ENCODE peak calls at places on chromosomes 6 and 20, in six cellular contexts. One of them, this sample, is unnamed.

GRCh38 chr6:73290435-73290834 is 27.4 kb upstream of the KHDC1 start:
- DNase-seq in pancreas: no peak
- DNase-seq in cardiac muscle cell: no peak
- DNase-seq in activated CD4-positive, alpha-beta T cell treated with anti-CD3 and anti-CD28 coated beads, Interleukin-2, amount 50 U/mL, for 1 hour: no peak
- DNase-seq in ecto neural progenitor cell: no peak
- DNase-seq in spleen: no peak
- DNase-seq in this sample: no peak

GRCh38 chr6:44064089-44064947 is 62.9 kb downstream of the MRPL14 start:
- DNase-seq in ecto neural progenitor cell: no peak
- DNase-seq in pancreas: peak
- DNase-seq in cardiac muscle cell: no peak
- DNase-seq in spleen: no peak
- DNase-seq in activated CD4-positive, alpha-beta T cell treated with anti-CD3 and anti-CD28 coated beads, Interleukin-2, amount 50 U/mL, for 1 hour: no peak
- DNase-seq in this sample: peak

GRCh38 chr6:52518279-52518944 is 58.4 kb downstream of the TRAM2 start:
- DNase-seq in ecto neural progenitor cell: no peak
- DNase-seq in pancreas: no peak
- DNase-seq in cardiac muscle cell: no peak
- DNase-seq in spleen: no peak
- DNase-seq in activated CD4-positive, alpha-beta T cell treated with anti-CD3 and anti-CD28 coated beads, Interleukin-2, amount 50 U/mL, for 1 hour: no peak
- DNase-seq in this sample: no peak

GRCh38 chr20:49544535-49544934 is 23.4 kb downstream of the PTGIS start:
- DNase-seq in activated CD4-positive, alpha-beta T cell treated with anti-CD3 and anti-CD28 coated beads, Interleukin-2, amount 50 U/mL, for 1 hour: no peak
- DNase-seq in spleen: no peak
- DNase-seq in ecto neural progenitor cell: no peak
- DNase-seq in cardiac muscle cell: no peak
- DNase-seq in pancreas: no peak
- DNase-seq in this sample: no peak

GRCh38 chr6:159008656-159009288 is 8.8 kb upstream of the RSPH3 start:
- DNase-seq in ecto neural progenitor cell: no peak
- DNase-seq in spleen: no peak
- DNase-seq in pancreas: no peak
- DNase-seq in cardiac muscle cell: peak
- DNase-seq in activated CD4-positive, alpha-beta T cell treated with anti-CD3 and anti-CD28 coated beads, Interleukin-2, amount 50 U/mL, for 1 hour: no peak
- DNase-seq in this sample: no peak

GRCh38 chr6:31158863-31159855 is 770 bp downstream of the TCF19 start:
- DNase-seq in pancreas: peak
- DNase-seq in spleen: peak
- DNase-seq in ecto neural progenitor cell: no peak
- DNase-seq in activated CD4-positive, alpha-beta T cell treated with anti-CD3 and anti-CD28 coated beads, Interleukin-2, amount 50 U/mL, for 1 hour: no peak
- DNase-seq in cardiac muscle cell: no peak
- DNase-seq in this sample: no peak

GRCh38 chr6:91161246-91161645 is 574.4 kb upstream of the MAP3K7 start:
- DNase-seq in spleen: no peak
- DNase-seq in ecto neural progenitor cell: no peak
- DNase-seq in activated CD4-positive, alpha-beta T cell treated with anti-CD3 and anti-CD28 coated beads, Interleukin-2, amount 50 U/mL, for 1 hour: no peak
- DNase-seq in pancreas: no peak
- DNase-seq in cardiac muscle cell: no peak
- DNase-seq in this sample: no peak

GRCh38 chr20:31967830-31968249 is at the start of gene XKR7:
- DNase-seq in ecto neural progenitor cell: peak
- DNase-seq in activated CD4-positive, alpha-beta T cell treated with anti-CD3 and anti-CD28 coated beads, Interleukin-2, amount 50 U/mL, for 1 hour: no peak
- DNase-seq in spleen: peak
- DNase-seq in pancreas: no peak
- DNase-seq in cardiac muscle cell: peak
- DNase-seq in this sample: no peak

GRCh38 chr6:139037490-139037889 is 8.9 kb downstream of the ABRACL start:
- DNase-seq in pancreas: no peak
- DNase-seq in ecto neural progenitor cell: no peak
- DNase-seq in activated CD4-positive, alpha-beta T cell treated with anti-CD3 and anti-CD28 coated beads, Interleukin-2, amount 50 U/mL, for 1 hour: no peak
- DNase-seq in cardiac muscle cell: no peak
- DNase-seq in spleen: no peak
- DNase-seq in this sample: no peak

GRCh38 chr6:121482004-121482693 is 46.7 kb downstream of the GJA1 start:
- DNase-seq in pancreas: no peak
- DNase-seq in ecto neural progenitor cell: no peak
- DNase-seq in spleen: no peak
- DNase-seq in cardiac muscle cell: no peak
- DNase-seq in activated CD4-positive, alpha-beta T cell treated with anti-CD3 and anti-CD28 coated beads, Interleukin-2, amount 50 U/mL, for 1 hour: no peak
- DNase-seq in this sample: no peak

GRCh38 chr20:32565735-32566032 is 19.4 kb downstream of the NOL4L start:
- DNase-seq in ecto neural progenitor cell: no peak
- DNase-seq in pancreas: no peak
- DNase-seq in cardiac muscle cell: no peak
- DNase-seq in spleen: no peak
- DNase-seq in activated CD4-positive, alpha-beta T cell treated with anti-CD3 and anti-CD28 coated beads, Interleukin-2, amount 50 U/mL, for 1 hour: no peak
- DNase-seq in this sample: no peak

This sample was measured in mucosa of gallbladder.